ENCODE peak calls at places on chromosomes 1 and 21, in six cellular contexts. N is GM23248; P is adipocyte; U is upper lobe of right lung; A is CD8-positive, alpha-beta memory T cell; L is HAP-1. T is an unnamed sample.

GRCh38 chr1:113949007-113949406 is 19.9 kb downstream of the HIPK1 start:
- DNase-seq in N (peak), P (no peak), U (no peak), A (no peak), L (no peak), T (no peak)

GRCh38 chr21:45318556-45319341 is 31.1 kb upstream of the POFUT2 start:
- DNase-seq in N (no peak), P (no peak), U (peak), A (no peak), L (no peak), T (no peak)

GRCh38 chr1:186178426-186179043 is 196.5 kb downstream of the TPR start:
- DNase-seq in N (peak), P (peak), U (no peak), A (no peak), L (no peak), T (no peak)

GRCh38 chr1:103218821-103219220 is 110.5 kb upstream of the COL11A1 start:
- DNase-seq in N (no peak), P (peak), U (no peak), A (no peak), L (no peak), T (no peak)

GRCh38 chr1:66521736-66522365 is 12.1 kb upstream of the SGIP1 start:
- DNase-seq in N (peak), P (peak), U (no peak), A (no peak), L (no peak), T (no peak)

GRCh38 chr1:230820568-230820967 is 47.8 kb downstream of the C1orf198 start:
- DNase-seq in N (no peak), P (no peak), U (no peak), A (no peak), L (no peak), T (no peak)

GRCh38 chr1:154446292-154446691 is 41.1 kb downstream of the IL6R start:
- DNase-seq in N (peak), P (peak), U (no peak), A (no peak), L (no peak), T (no peak)

GRCh38 chr1:36881541-36881940 is 152.8 kb downstream of the GRIK3 start:
- DNase-seq in N (no peak), P (no peak), U (no peak), A (no peak), L (no peak), T (no peak)

GRCh38 chr21:46227811-46228344 is 696 bp downstream of the LSS start:
- DNase-seq in N (peak), P (peak), U (no peak), A (no peak), L (peak), T (no peak)

GRCh38 chr1:182764029-182764768 is 25.4 kb upstream of the NPL start:
- DNase-seq in N (no peak), P (no peak), U (no peak), A (no peak), L (no peak), T (no peak)

GRCh38 chr1:195903203-195903602 is 705.0 kb downstream of the KCNT2 start:
- DNase-seq in N (no peak), P (no peak), U (no peak), A (no peak), L (no peak), T (no peak)

GRCh38 chr1:217373761-217374701 is 256.9 kb downstream of the GPATCH2 start:
- DNase-seq in N (no peak), P (no peak), U (no peak), A (no peak), L (no peak), T (no peak)

GRCh38 chr1:79197421-79197820 is 190.9 kb upstream of the ADGRL4 start:
- DNase-seq in N (peak), P (peak), U (no peak), A (no peak), L (no peak), T (no peak)

GRCh38 chr1:151277249-151277648 is 4.8 kb upstream of the ZNF687 start:
- DNase-seq in N (no peak), P (no peak), U (no peak), A (no peak), L (no peak), T (no peak)

GRCh38 chr1:85274969-85275453 is 1.4 kb downstream of the BCL10 start:
- DNase-seq in N (peak), P (peak), U (no peak), A (no peak), L (no peak), T (no peak)

GRCh38 chr1:185155600-185156320 is 993 bp downstream of the TRMT1L start:
- DNase-seq in N (peak), P (peak), U (no peak), A (peak), L (no peak), T (no peak)

GRCh38 chr1:227948493-227949260 is 945 bp upstream of the WNT9A start:
- DNase-seq in N (peak), P (no peak), U (peak), A (no peak), L (no peak), T (no peak)

GRCh38 chr1:14666376-14666775 is 67.9 kb downstream of the KAZN start:
- DNase-seq in N (peak), P (no peak), U (no peak), A (no peak), L (no peak), T (no peak)

GRCh38 chr1:46202975-46203737 is at the start of gene LURAP1:
- DNase-seq in N (peak), P (peak), U (peak), A (peak), L (peak), T (no peak)

GRCh38 chr1:240152611-240153297 is 61.1 kb downstream of the FMN2 start:
- DNase-seq in N (peak), P (peak), U (no peak), A (no peak), L (no peak), T (no peak)

GRCh38 chr21:43269461-43269860 is 100.7 kb downstream of the CRYAA start:
- DNase-seq in N (no peak), P (no peak), U (peak), A (peak), L (peak), T (peak)

GRCh38 chr21:45411810-45412206 is 6.8 kb downstream of the COL18A1 start:
- DNase-seq in N (no peak), P (no peak), U (no peak), A (no peak), L (no peak), T (no peak)

GRCh38 chr1:41751804-41752513 is 166.8 kb downstream of the HIVEP3 start:
- DNase-seq in N (peak), P (peak), U (peak), A (no peak), L (no peak), T (no peak)

GRCh38 chr1:32892368-32893197 is 6.3 kb downstream of the HPCA start:
- DNase-seq in N (peak), P (peak), U (peak), A (no peak), L (peak), T (no peak)

GRCh38 chr1:78038071-78038470 is 7.7 kb upstream of the GIPC2 start:
- DNase-seq in N (peak), P (no peak), U (no peak), A (no peak), L (no peak), T (no peak)

GRCh38 chr1:43221256-43221778 is 48.5 kb upstream of the TMEM125 start:
- DNase-seq in N (no peak), P (no peak), U (no peak), A (no peak), L (no peak), T (no peak)

GRCh38 chr1:13960376-13960987 is 260.5 kb downstream of the PRDM2 start:
- DNase-seq in N (peak), P (peak), U (peak), A (peak), L (peak), T (peak)

GRCh38 chr1:37020653-37021277 is 13.6 kb downstream of the GRIK3 start:
- DNase-seq in N (peak), P (no peak), U (no peak), A (no peak), L (peak), T (peak)

GRCh38 chr1:170175477-170175876 is 29.7 kb downstream of the NTMT2 start:
- DNase-seq in N (no peak), P (no peak), U (no peak), A (no peak), L (no peak), T (no peak)

GRCh38 chr1:153509729-153510354 is 25.9 kb downstream of the S100A6 start:
- DNase-seq in N (peak), P (peak), U (peak), A (peak), L (peak), T (peak)

DNA sequence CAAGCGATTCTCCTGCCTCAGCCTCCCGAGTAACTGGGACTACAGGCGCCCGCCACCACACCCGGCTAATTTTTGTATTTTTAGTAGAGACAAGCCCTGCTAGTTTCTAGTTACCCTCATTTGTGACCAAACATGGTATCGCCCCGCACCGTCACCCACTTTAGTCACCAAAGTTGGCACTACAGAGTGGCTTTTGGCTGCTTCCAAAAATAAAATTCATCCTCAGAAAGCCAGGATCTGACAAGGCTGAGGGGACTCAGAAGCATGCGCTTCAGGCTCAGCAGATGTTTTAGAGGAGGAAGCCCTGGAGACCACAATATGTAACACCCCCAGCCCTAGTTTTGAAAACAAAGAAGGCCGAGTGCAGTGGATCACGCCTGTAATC is 8.3 kb downstream of the IFI6 start:
- DNase-seq in N (peak), P (no peak), U (no peak), A (no peak), L (no peak), T (no peak)
- H3K4me3 ChIP-seq in N (no peak), P (no peak), U (no peak), A (no peak), L (no peak), T (no peak)

DNA sequence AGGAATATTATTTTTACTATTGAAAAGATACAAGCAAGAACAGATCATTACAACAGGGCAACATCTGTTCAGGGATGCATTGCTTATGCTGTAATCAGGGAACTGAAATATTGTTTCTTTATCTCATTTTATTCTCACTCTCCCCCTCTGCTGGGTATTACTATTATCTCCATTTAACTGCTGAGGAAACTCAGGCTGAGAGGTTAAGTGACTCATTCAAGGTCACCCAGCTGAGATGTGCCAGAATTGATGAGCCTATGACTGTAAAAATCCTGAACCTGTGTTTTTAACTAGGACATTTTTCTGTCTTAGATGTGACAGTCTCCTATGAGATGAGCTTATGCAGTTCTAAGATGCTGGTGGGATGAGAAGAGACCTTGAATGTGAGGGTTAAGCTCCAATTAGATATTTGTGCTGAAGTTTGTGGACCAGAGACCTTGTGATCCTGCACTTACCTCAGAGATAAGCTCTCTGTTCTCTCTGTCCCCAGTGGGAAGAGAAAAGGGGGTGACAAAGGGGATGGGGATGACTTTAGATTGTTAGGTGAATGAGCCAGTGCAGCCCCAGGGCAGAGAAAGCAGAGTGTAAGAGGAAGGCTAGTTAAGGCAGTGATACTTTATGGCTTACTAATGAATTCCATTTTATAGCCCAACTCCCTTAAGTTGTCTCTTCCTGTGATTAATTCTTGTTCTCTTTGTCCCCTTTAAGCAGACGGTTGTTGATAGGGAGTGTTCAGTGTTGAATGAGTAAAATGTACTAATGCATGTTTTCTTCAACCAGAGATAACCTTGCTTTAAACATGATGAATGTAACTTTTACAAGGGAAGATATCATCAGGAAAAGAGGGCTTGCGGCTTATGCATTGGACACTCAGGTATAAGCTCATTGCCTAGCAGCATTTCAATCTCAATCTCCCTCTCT is 111.4 kb downstream of the HLX start:
- DNase-seq in N (peak), P (peak), U (no peak), A (no peak), L (no peak), T (no peak)
- H3K4me3 ChIP-seq in N (peak), P (no peak), U (no peak), A (no peak), L (no peak), T (no peak)

GRCh38 chr1:20188455-20188817 is 2.1 kb upstream of the PLA2G2C start:
- DNase-seq in N (no peak), P (no peak), U (no peak), A (no peak), L (no peak), T (peak)
- H3K4me3 ChIP-seq in N (no peak), P (no peak), U (no peak), A (no peak), L (no peak), T (peak)

DNA sequence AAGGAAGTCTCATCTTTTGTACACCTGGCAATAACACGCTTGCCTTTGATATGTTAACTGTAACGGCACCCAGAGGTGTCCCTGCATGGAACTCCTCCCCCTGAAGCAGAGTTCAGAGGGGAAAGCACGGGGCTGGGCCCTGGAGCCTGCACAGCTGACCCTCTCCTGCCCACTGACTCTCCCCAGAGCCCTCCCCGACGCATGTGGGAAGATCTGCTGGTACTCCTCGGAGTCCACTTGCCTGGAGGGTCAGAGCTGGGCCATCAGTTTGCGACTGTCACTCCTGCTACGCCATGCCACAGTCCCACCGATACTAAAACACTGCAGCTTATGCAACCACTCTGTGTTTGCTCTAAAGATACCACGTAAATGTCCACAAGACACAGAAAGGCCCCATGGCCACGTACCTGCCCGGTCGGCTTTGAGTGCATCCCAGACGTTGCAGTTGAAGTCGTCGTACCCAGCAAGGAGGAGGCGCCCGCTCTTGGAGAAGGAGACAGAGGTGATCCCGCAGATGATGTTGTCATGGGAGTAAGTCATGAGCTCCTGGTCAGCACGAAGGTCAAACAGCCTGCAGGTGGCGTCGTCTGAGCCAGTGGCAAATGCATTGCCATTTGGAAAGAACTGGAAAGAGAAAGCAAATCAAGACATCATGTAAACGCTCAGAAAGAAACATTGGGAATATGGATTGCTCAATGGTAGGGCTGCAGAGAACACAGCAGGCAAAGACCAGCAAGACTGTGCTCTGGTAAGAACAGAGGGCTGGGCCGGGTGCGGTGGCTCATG is 10.6 kb upstream of the NADK start:
- DNase-seq in N (peak), P (no peak), U (no peak), A (no peak), L (peak), T (no peak)
- H3K4me3 ChIP-seq in N (no peak), P (no peak), U (no peak), A (no peak), L (no peak), T (no peak)

T was measured in Jurkat, Clone E6-1.